ENCODE peak calls at places on chromosomes 6 and 20, in eight cellular contexts. A is A549; R is tibial artery; C is lower leg skin; L is heart right ventricle; Y is activated CD4-positive, alpha-beta T cell treated with anti-CD3 and anti-CD28 coated beads, Interleukin-2, amount 50 U/mL, for 48 hours; E is body of pancreas; D is choroid plexus epithelial cell. I is an unnamed sample.

GRCh38 chr6:6749791-6750434 is 161.4 kb downstream of the LY86 start:
- DNase-seq in E (peak; percentile 26), Y (peak; percentile 41), R (peak; percentile 73), D (peak; percentile 91), C (peak; percentile 92), L (peak; percentile 63), A (peak; percentile 48), I (peak; percentile 52)

GRCh38 chr6:144013486-144013909 is 5.4 kb upstream of the PLAGL1 start:
- DNase-seq in Y (peak; percentile 69), R (peak; percentile 81), A (peak; percentile 72), D (peak; percentile 85), L (peak; percentile 75), E (peak; percentile 87), C (peak; percentile 93), I (peak; percentile 82)

GRCh38 chr6:23218751-23219150 is 649.4 kb downstream of the HDGFL1 start:
- DNase-seq in C (no peak), E (no peak), R (no peak), D (no peak), L (no peak), Y (no peak), A (no peak), I (no peak)

GRCh38 chr6:114052141-114052540 is 81.2 kb upstream of the HDAC2 start:
- DNase-seq in A (no peak), C (no peak), D (no peak), E (no peak), Y (no peak), R (no peak), L (no peak), I (no peak)

GRCh38 chr6:89763550-89763949 is 56.0 kb downstream of the MDN1 start:
- DNase-seq in Y (no peak), L (no peak), A (no peak), E (no peak), R (no peak), C (no peak), D (peak; percentile 33), I (no peak)

GRCh38 chr6:31114970-31115849 is 610 bp downstream of the PSORS1C1 start:
- DNase-seq in R (no peak), Y (no peak), E (no peak), C (no peak), D (peak; percentile 47), A (peak; percentile 79), L (no peak), I (no peak)

GRCh38 chr6:44041461-44042260 is 85.6 kb downstream of the MRPL14 start:
- DNase-seq in Y (no peak), C (peak; percentile 75), D (peak; percentile 96), A (peak; percentile 83), R (no peak), E (peak; percentile 19), L (no peak), I (peak; percentile 63)

GRCh38 chr20:39893013-39893685 is 795.9 kb downstream of the MAFB start:
- DNase-seq in R (no peak), E (no peak), Y (no peak), A (no peak), D (peak; percentile 84), L (no peak), C (no peak), I (no peak)

GRCh38 chr6:89022747-89023289 is 57.7 kb upstream of the PNRC1 start:
- DNase-seq in R (no peak), Y (no peak), E (no peak), D (peak; percentile 64), L (no peak), A (no peak), C (no peak), I (no peak)

GRCh38 chr20:58306421-58307261 is 2.9 kb upstream of the RAB22A start:
- DNase-seq in Y (peak; percentile 58), R (peak; percentile 69), D (peak; percentile 70), L (peak; percentile 28), A (peak; percentile 30), C (no peak), E (peak; percentile 24), I (peak; percentile 34)

GRCh38 chr6:166553563-166554271 is 32.8 kb downstream of the RAMACL start:
- DNase-seq in Y (no peak), R (no peak), E (no peak), C (peak; percentile 93), L (peak; percentile 59), D (peak; percentile 84), A (no peak), I (peak; percentile 46)

GRCh38 chr6:107670792-107671199 is 153.3 kb downstream of the SCML4 start:
- DNase-seq in L (peak; percentile 84), R (peak; percentile 69), D (peak; percentile 60), Y (peak; percentile 11), C (peak; percentile 81), E (peak; percentile 52), A (no peak), I (peak; percentile 67)

I was measured in left cardiac atrium.